ENCODE peak calls at places on chromosomes 2 and 18, in eight cellular contexts. H, O, D, V, C, N, J and K are unnamed samples.

GRCh38 chr2:69902213-69902922 is 8.6 kb downstream of the SNRNP27 start:
- DNase-seq in H (no peak), C (peak), N (no peak), O (no peak), J (no peak), V (peak), D (no peak), K (no peak)

GRCh38 chr2:207635468-207636200 is 10.4 kb upstream of the METTL21A start:
- DNase-seq in V (no peak), D (no peak), J (no peak), C (no peak), N (peak), O (peak), H (no peak), K (no peak)

GRCh38 chr2:145305854-145306253 is 785.9 kb upstream of the ZEB2 start:
- DNase-seq in V (no peak), N (no peak), C (no peak), D (no peak), O (no peak), J (no peak), H (no peak), K (no peak)

GRCh38 chr18:14974088-14974487 is 226.1 kb downstream of the ANKRD30B start:
- DNase-seq in J (no peak), H (no peak), D (no peak), O (no peak), C (no peak), V (no peak), N (no peak), K (no peak)

GRCh38 chr2:159895258-159896209 is 97.5 kb upstream of the CD302 start:
- DNase-seq in N (peak), O (peak), C (no peak), V (no peak), H (peak), J (no peak), D (no peak), K (no peak)

GRCh38 chr2:36352024-36352398 is 3.6 kb upstream of the CRIM1 start:
- DNase-seq in C (no peak), J (peak), V (no peak), H (peak), D (no peak), N (peak), O (peak), K (no peak)

GRCh38 chr18:26052497-26052896 is 37.9 kb downstream of the SS18 start:
- DNase-seq in V (no peak), N (peak), H (no peak), C (no peak), J (no peak), D (no peak), O (peak), K (no peak)

GRCh38 chr2:104901037-104901851 is 47.3 kb downstream of the POU3F3 start:
- DNase-seq in D (no peak), H (no peak), C (no peak), N (no peak), O (no peak), J (no peak), V (no peak), K (no peak)

GRCh38 chr2:121479882-121480522 is 50.7 kb upstream of the RNU4ATAC start:
- DNase-seq in H (no peak), V (no peak), N (no peak), C (peak), O (peak), J (no peak), D (no peak), K (no peak)

GRCh38 chr2:220227272-220227920 is 600.0 kb downstream of the SLC4A3 start:
- DNase-seq in V (no peak), J (no peak), O (peak), D (no peak), C (no peak), N (peak), H (no peak), K (peak)

GRCh38 chr2:129870646-129871335 is 108.7 kb upstream of the RAB6C start:
- DNase-seq in C (no peak), V (no peak), O (no peak), D (no peak), J (no peak), N (no peak), H (no peak), K (no peak)

GRCh38 chr18:52902188-52902587 is 562.2 kb downstream of the DCC start:
- DNase-seq in C (no peak), O (no peak), V (no peak), N (no peak), H (no peak), D (no peak), J (no peak), K (no peak)

GRCh38 chr2:179454443-179455218 is 190.0 kb upstream of the SESTD1 start:
- DNase-seq in C (no peak), D (no peak), V (no peak), J (no peak), O (peak), H (no peak), N (peak), K (peak)

GRCh38 chr2:20930928-20931327 is 108.0 kb upstream of the LDAH start:
- DNase-seq in H (no peak), O (peak), J (no peak), V (no peak), C (no peak), D (no peak), N (peak), K (no peak)

GRCh38 chr2:181589779-181590178 is 67.1 kb downstream of the CERKL start:
- DNase-seq in H (no peak), J (no peak), V (no peak), D (no peak), O (no peak), C (no peak), N (no peak), K (no peak)

GRCh38 chr2:121992700-121993099 is 237.2 kb downstream of the TSN start:
- DNase-seq in O (no peak), H (no peak), D (no peak), V (no peak), C (no peak), N (no peak), J (no peak), K (no peak)

GRCh38 chr2:234502285-234502918 is 5.5 kb upstream of the ARL4C start:
- DNase-seq in C (no peak), D (no peak), O (peak), J (no peak), V (no peak), N (peak), H (no peak), K (no peak)

GRCh38 chr2:86488561-86489250 is 47.5 kb downstream of the KDM3A start:
- DNase-seq in J (no peak), D (no peak), H (no peak), V (no peak), O (no peak), C (no peak), N (no peak), K (no peak)

GRCh38 chr18:22167471-22168151 is 1.8 kb upstream of the GATA6 start:
- DNase-seq in J (peak), O (no peak), V (no peak), C (no peak), D (no peak), N (no peak), H (no peak), K (no peak)

GRCh38 chr2:24022324-24022974 is 12.6 kb downstream of the MFSD2B start:
- DNase-seq in J (no peak), C (no peak), V (no peak), H (no peak), N (no peak), D (no peak), O (no peak), K (no peak)

GRCh38 chr2:9799011-9799596 is 44.2 kb upstream of the TAF1B start:
- DNase-seq in J (no peak), C (no peak), H (no peak), O (no peak), V (no peak), N (no peak), D (no peak), K (no peak)

GRCh38 chr2:30823452-30823851 is 16.2 kb upstream of the CAPN13 start:
- DNase-seq in J (no peak), V (no peak), D (no peak), N (no peak), H (no peak), O (no peak), C (no peak), K (no peak)

GRCh38 chr2:209960676-209961630 is 41.5 kb upstream of the RPE start:
- DNase-seq in H (peak), N (peak), V (peak), O (peak), C (peak), J (peak), D (peak), K (no peak)

GRCh38 chr2:127161176-127162136 is 54.5 kb upstream of the BIN1 start:
- DNase-seq in C (no peak), V (no peak), O (no peak), N (no peak), D (no peak), H (no peak), J (no peak), K (no peak)

GRCh38 chr2:226017107-226017506 is 617.6 kb downstream of the NYAP2 start:
- DNase-seq in N (no peak), J (no peak), O (no peak), V (no peak), D (no peak), C (no peak), H (no peak), K (no peak)

GRCh38 chr2:179814050-179814449 is 47.4 kb downstream of the ZNF385B start:
- DNase-seq in H (no peak), J (no peak), V (no peak), O (no peak), C (no peak), D (no peak), N (no peak), K (no peak)

GRCh38 chr18:7760967-7761946 is 194.1 kb downstream of the PTPRM start:
- DNase-seq in O (no peak), C (no peak), J (no peak), N (peak), H (no peak), V (no peak), D (no peak), K (peak)

GRCh38 chr18:8552151-8552550 is 57.1 kb upstream of the RAB12 start:
- DNase-seq in O (no peak), H (no peak), N (no peak), D (no peak), J (no peak), V (no peak), C (no peak), K (no peak)

GRCh38 chr18:63025251-63025710 is 294.3 kb downstream of the BCL2 start:
- DNase-seq in V (no peak), H (peak), O (peak), N (no peak), D (no peak), J (peak), C (no peak), K (no peak)

GRCh38 chr2:203328735-203329549 is 748 bp downstream of the ABI2 start:
- DNase-seq in D (no peak), C (no peak), J (peak), H (peak), N (peak), O (peak), V (peak), K (no peak)

GRCh38 chr2:148645925-148646559 is 1.5 kb downstream of the EPC2 start:
- DNase-seq in N (peak), J (peak), H (peak), V (no peak), D (no peak), C (peak), O (peak), K (peak)

DNA sequence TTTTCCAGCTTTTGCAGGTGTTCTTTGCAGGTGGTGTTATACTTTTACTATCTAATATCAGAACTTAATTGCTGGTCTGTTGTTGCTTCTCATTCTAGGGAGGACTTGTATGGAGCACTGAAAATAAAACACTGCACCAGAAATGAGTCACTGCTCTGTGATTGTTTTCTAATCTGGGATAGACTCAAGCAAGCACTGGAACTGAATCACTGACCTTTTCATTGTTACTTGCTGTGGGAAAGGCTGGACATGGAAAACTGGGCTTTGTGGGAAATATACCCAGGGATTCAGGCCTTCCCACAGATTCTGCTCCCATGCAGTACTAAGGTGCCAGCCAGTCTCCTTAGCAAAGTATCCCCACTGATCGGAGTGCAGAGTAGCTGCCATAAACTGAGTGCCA is 470.0 kb upstream of the GCFC2 start:
- DNase-seq in H (no peak), J (no peak), C (no peak), V (no peak), N (no peak), D (no peak), O (no peak), K (no peak)
- H3K4me3 ChIP-seq in H (no peak), J (no peak), C (no peak), V (no peak), N (no peak), D (no peak), O (no peak), K (no peak)

DNA sequence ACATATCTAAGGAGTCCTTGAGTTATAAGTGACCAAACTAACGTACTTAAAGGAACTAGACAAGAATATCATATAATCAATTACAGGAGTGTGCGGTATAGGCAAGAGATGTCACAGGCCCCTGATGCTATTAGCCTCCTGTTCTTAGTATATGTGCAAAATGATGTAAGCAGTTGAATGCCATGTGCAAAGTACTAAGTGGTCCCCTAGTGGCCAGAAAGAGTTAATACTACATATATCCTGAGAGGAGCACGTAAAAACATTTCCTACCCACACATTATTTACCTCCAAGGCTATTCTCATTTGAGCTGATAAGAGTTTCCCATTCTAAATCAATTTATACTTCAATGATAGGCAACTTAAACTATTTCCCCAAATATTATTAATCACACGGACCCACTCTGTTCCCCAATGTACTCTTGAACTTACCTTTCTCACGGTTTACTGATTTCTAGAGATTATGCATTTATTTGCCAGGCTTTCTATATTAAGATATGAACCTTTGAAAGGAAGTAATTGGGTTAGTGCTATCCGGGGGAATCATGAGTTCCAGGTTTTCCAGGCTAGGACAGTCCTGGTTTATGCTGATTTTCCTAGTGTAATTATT is 158.0 kb upstream of the KLHL14 start:
- DNase-seq in N (peak), O (peak), J (no peak), C (no peak), V (no peak), D (no peak), H (peak), K (peak)
- TF ChIP-seq CTCF in N (peak), O (peak), J (peak), C (peak), V (peak), D (no peak), H (peak), K (peak)

DNA sequence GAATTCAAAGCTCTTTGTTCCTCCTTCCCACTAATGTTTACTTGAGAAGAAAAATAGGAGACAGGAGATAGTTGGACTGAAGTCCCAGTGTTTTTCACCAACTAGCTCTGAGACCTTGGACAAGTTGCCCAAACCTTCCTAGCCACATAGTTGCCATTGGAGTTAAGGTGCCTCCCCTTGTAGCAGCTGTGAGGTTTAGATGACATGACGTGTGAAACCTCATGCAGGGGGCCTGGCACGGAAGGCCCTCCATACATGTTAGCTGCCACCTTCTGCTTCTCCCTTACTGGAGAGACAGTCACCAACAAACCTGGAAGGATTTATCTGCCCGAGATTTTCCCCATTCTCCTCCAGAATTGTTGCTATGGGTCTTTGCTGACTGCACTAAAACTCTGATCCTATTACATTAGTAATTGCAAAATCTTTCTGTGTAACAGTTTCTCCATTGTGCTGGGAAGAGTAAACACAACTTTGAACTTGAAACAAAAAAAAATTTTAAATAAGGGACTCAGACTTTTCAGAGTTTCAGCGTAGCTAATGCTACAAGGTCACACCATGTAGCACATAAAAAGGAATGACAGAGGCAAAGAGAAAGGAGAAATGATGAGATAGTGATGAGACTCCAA is 23.8 kb upstream of the CABYR start:
- DNase-seq in C (no peak), D (no peak), O (no peak), H (no peak), N (peak), V (no peak), J (no peak), K (no peak)
- H3K4me3 ChIP-seq in C (no peak), D (no peak), O (no peak), H (no peak), N (no peak), V (no peak), J (no peak), K (no peak)

DNA sequence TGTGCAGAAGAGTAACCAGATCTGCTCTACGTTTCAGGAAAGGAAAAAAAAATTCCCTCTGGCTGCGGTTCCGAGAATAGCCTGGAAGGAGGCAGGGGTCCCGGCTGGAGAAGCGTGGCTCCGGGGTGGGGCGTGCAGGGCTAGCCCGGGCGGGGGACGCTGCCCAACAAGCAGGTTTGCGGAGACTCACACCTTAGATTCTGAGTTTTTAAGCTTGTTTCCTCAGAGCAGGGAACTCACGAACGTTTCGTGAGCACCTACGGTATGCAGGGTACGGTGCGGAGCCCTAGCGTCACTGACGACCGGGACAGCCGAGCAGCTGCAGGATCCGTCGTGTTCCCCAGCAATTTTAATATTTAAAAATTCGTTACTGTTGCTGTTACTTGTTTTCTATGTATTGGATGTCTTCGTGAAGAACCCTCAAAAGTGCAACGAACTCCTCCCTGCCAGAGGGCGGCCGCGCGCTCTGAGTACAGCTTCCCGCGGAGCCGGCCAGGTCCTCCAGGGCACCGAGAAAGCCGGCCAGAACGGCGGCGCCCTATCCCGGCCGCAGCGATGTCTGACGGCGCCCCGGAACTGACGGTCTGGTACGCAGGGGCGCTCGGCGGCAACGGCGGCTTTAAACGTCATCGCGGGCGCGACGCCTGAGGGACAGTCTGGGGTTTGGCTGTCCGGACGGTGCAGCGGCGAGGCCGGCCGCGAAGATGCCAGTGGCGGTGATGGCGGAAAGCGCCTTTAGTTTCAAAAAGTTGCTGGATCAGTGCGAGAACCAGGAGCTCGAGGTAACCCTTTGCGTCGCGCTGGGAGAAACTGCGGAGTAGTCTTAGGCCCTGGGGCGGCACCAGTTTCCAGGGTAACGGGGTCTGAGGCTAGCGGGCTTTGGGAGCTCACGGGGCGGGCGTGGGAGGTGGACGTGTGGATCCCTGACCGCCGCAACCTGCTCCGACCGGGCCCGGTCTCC is at the start of gene COPS8:
- DNase-seq in N (peak), J (peak), C (peak), D (peak), V (peak), O (peak), H (peak), K (no peak)
- TF ChIP-seq CTCF in N (peak), J (peak), C (peak), D (peak), V (peak), O (peak), H (peak), K (no peak)

DNA sequence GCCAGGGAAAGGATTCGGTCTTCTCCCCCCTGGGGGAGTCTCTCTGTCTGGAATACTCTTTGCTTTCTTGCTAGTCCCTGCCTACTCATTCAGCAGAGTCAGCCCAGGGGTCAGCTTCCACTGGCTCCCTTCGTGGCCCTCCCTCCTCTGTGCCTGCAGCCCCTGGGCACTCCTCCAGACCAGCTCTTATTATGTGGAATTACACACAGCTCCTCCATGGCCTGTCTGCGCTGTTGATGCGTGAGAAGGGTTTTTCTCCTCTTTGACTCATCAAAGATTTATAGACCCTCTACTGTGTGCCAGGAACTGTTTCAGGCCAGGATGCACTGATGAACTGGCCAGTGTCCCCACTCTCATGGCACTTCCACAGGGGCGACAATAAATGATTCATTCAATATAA is 44.4 kb downstream of the ST8SIA5 start:
- DNase-seq in D (no peak), V (peak), H (no peak), C (no peak), N (peak), J (peak), O (peak), K (peak)
- H3K4me3 ChIP-seq in D (no peak), V (no peak), H (no peak), C (no peak), N (no peak), J (no peak), O (no peak), K (no peak)